ENCODE peak calls at places on chromosomes 5 and 9, in seven cellular contexts. Y, C, O, K, W, E and S are unnamed samples.

GRCh38 chr5:95401601-95402000 is 10.4 kb downstream of the FAM81B start:
- DNase-seq in Y (no peak), C (no peak), O (no peak), K (no peak), W (no peak), E (peak; percentile 44), S (no peak)

GRCh38 chr5:169116961-169117461 is 183.9 kb downstream of the SLIT3 start:
- DNase-seq in Y (no peak), C (no peak), O (no peak), K (no peak), W (no peak), E (no peak), S (peak; percentile 66)

GRCh38 chr5:95734156-95734555 is 3.0 kb downstream of the RHOBTB3 start:
- DNase-seq in Y (no peak), C (no peak), O (no peak), K (no peak), W (no peak), E (no peak), S (no peak)

GRCh38 chr5:174951151-174951780 is 226.9 kb downstream of the MSX2 start:
- DNase-seq in Y (peak; percentile 88), C (peak; percentile 63), O (peak; percentile 75), K (peak; percentile 44), W (peak; percentile 57), E (peak; percentile 54), S (peak; percentile 73)

GRCh38 chr5:176620333-176620981 is 9.9 kb downstream of the SNCB start:
- DNase-seq in Y (peak; percentile 45), C (peak; percentile 32), O (no peak), K (no peak), W (no peak), E (no peak), S (no peak)

GRCh38 chr5:72034710-72035109 is 72.6 kb upstream of the MAP1B start:
- DNase-seq in Y (no peak), C (no peak), O (no peak), K (no peak), W (no peak), E (no peak), S (no peak)

GRCh38 chr5:33957789-33958575 is 21.8 kb downstream of the RXFP3 start:
- DNase-seq in Y (no peak), C (no peak), O (no peak), K (no peak), W (no peak), E (no peak), S (no peak)

GRCh38 chr5:134577022-134577795 is 51.7 kb downstream of the JADE2 start:
- DNase-seq in Y (peak; percentile 72), C (peak; percentile 77), O (no peak), K (no peak), W (peak; percentile 42), E (no peak), S (no peak)

GRCh38 chr9:126516936-126517750 is 96.6 kb upstream of the LMX1B start:
- DNase-seq in Y (peak; percentile 75), C (peak; percentile 43), O (no peak), K (peak; percentile 41), W (peak; percentile 73), E (no peak), S (peak; percentile 47)

GRCh38 chr9:92728831-92729734 is 35.5 kb downstream of the BICD2 start:
- DNase-seq in Y (peak; percentile 38), C (peak; percentile 35), O (peak; percentile 69), K (no peak), W (peak; percentile 43), E (no peak), S (no peak)

GRCh38 chr5:179768326-179769085 is 25.3 kb upstream of the LTC4S start:
- DNase-seq in Y (no peak), C (no peak), O (no peak), K (no peak), W (no peak), E (no peak), S (no peak)

GRCh38 chr5:74648835-74649286 is 8.3 kb upstream of the ENC1 start:
- DNase-seq in Y (peak; percentile 80), C (peak; percentile 26), O (peak; percentile 77), K (no peak), W (no peak), E (no peak), S (peak; percentile 66)

GRCh38 chr9:92718086-92719001 is 46.3 kb downstream of the BICD2 start:
- DNase-seq in Y (no peak), C (no peak), O (no peak), K (no peak), W (no peak), E (no peak), S (no peak)

GRCh38 chr5:179919487-179920060 is 11.9 kb upstream of the TBC1D9B start:
- DNase-seq in Y (no peak), C (no peak), O (no peak), K (no peak), W (no peak), E (no peak), S (no peak)

GRCh38 chr5:136890431-136891148 is 525.2 kb upstream of the TRPC7 start:
- DNase-seq in Y (no peak), C (no peak), O (no peak), K (no peak), W (no peak), E (no peak), S (no peak)

GRCh38 chr9:33926746-33927485 is 110.0 kb downstream of the UBE2R2 start:
- DNase-seq in Y (no peak), C (no peak), O (no peak), K (no peak), W (no peak), E (no peak), S (no peak)

GRCh38 chr9:126613656-126614055 is at the start of gene LMX1B:
- DNase-seq in Y (peak; percentile 20), C (peak; percentile 12), O (no peak), K (peak; percentile 44), W (peak; percentile 61), E (no peak), S (peak; percentile 78)

GRCh38 chr5:143985832-143986485 is 174.0 kb downstream of the HMHB1 start:
- DNase-seq in Y (peak; percentile 62), C (no peak), O (no peak), K (peak; percentile 19), W (no peak), E (no peak), S (peak; percentile 46)

GRCh38 chr9:129989740-129990139 is 53.2 kb downstream of the FNBP1 start:
- DNase-seq in Y (peak; percentile 66), C (no peak), O (peak; percentile 56), K (no peak), W (no peak), E (no peak), S (no peak)

GRCh38 chr5:156411-157072 is 34.8 kb upstream of the LRRC14B start:
- DNase-seq in Y (no peak), C (no peak), O (no peak), K (no peak), W (no peak), E (no peak), S (peak; percentile 24)

GRCh38 chr5:57137401-57137800 is 36.5 kb upstream of the GPBP1 start:
- DNase-seq in Y (no peak), C (no peak), O (no peak), K (no peak), W (no peak), E (no peak), S (no peak)

GRCh38 chr5:181221792-181222629 is 1.1 kb upstream of the TRIM41 start:
- DNase-seq in Y (peak; percentile 95), C (peak; percentile 93), O (peak; percentile 97), K (peak; percentile 93), W (peak; percentile 92), E (peak; percentile 96), S (peak; percentile 97)

GRCh38 chr5:118519466-118519865 is 468.9 kb downstream of the DTWD2 start:
- DNase-seq in Y (no peak), C (no peak), O (no peak), K (no peak), W (no peak), E (no peak), S (no peak)

GRCh38 chr9:93678199-93679019 is 102.0 kb downstream of the PHF2 start:
- DNase-seq in Y (no peak), C (no peak), O (no peak), K (no peak), W (no peak), E (peak; percentile 19), S (peak; percentile 13)

GRCh38 chr5:142215915-142216681 is 107.5 kb downstream of the NDFIP1 start:
- DNase-seq in Y (peak; percentile 98), C (peak; percentile 30), O (no peak), K (peak; percentile 94), W (peak; percentile 69), E (no peak), S (peak; percentile 66)

GRCh38 chr9:77180056-77180455 is 2.7 kb downstream of the VPS13A start:
- DNase-seq in Y (no peak), C (no peak), O (no peak), K (no peak), W (no peak), E (no peak), S (no peak)

GRCh38 chr5:73958037-73958436 is 332.0 kb downstream of the ARHGEF28 start:
- DNase-seq in Y (no peak), C (no peak), O (no peak), K (no peak), W (no peak), E (no peak), S (no peak)

GRCh38 chr9:115636596-115636995 is 517.0 kb upstream of the PAPPA start:
- DNase-seq in Y (no peak), C (no peak), O (no peak), K (no peak), W (no peak), E (no peak), S (no peak)
- TF ChIP-seq CTCF in Y (no peak), C (no peak), O (no peak), K (no peak), W (no peak), E (no peak), S (no peak)

GRCh38 chr5:151058301-151058700 is 22.5 kb downstream of the TNIP1 start:
- DNase-seq in Y (no peak), C (no peak), O (no peak), K (no peak), W (no peak), E (no peak), S (no peak)
- TF ChIP-seq CTCF in Y (peak; percentile 26), C (no peak), O (peak; percentile 16), K (no peak), W (no peak), E (no peak), S (peak; percentile 22)

DNA sequence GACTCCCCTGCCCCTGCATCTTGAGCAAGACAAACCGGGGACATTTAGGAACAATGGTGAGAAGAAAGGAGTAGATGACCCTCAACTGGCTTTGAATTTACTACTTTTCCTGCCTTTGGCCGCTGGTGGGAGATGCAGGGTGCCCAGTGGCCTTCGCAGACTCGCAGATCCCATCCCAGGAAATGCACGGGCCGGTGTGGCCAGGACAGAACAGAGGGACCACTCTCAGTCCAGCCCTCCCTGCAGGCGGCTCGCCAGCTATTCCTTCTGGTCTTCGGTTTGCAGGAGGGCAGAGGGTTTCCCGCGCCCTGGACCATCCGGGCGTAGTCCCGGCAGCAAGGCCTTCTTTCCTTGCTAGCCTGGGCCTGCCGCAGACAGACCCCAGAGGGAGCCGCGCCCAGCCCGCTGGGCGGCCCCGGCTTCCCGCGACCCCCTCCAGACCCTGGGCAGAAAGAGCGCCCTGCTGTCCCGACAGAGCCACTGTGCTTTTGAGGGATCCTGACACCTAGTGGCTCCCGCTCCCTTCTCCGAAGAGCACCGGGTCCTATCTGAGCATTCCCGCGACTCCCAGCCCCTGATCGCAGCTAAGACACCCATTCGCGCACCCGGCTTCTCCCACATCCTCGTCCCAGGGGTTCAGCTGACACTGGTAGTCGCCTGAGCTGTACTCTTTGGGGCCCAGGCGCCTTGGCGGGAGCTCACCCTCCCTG is 1.2 kb downstream of the CFAP90 start:
- DNase-seq in Y (no peak), C (no peak), O (no peak), K (no peak), W (no peak), E (no peak), S (peak; percentile 57)
- TF ChIP-seq CTCF in Y (peak; percentile 29), C (no peak), O (no peak), K (peak; percentile 14), W (peak; percentile 27), E (peak; percentile 28), S (peak; percentile 39)

GRCh38 chr9:86333651-86334050 is 20.6 kb downstream of the TUT7 start:
- DNase-seq in Y (no peak), C (no peak), O (no peak), K (no peak), W (no peak), E (no peak), S (no peak)
- TF ChIP-seq CTCF in Y (no peak), C (no peak), O (no peak), K (no peak), W (no peak), E (no peak), S (no peak)